ENCODE peak calls at places on chromosomes 1 and 21, in seven cellular contexts. B is SK-N-SH, L is H1, K is K562, Y is HepG2, J is HCT116, W is GM12878. V is an unnamed sample.

GRCh38 chr21:37365657-37366487 is 701 bp upstream of the DYRK1A start:
- DNase-seq in B (no peak), L (peak; percentile 86), K (peak; percentile 81), Y (peak; percentile 63), J (no peak), W (no peak), V (peak; percentile 87)

GRCh38 chr1:224302947-224303346 is 27.0 kb downstream of the NVL start:
- DNase-seq in B (no peak), L (no peak), K (no peak), Y (no peak), J (no peak), W (no peak), V (no peak)

GRCh38 chr1:185681034-185681633 is 53.1 kb upstream of the HMCN1 start:
- DNase-seq in B (peak; percentile 17), L (no peak), K (peak; percentile 66), Y (peak; percentile 50), J (peak; percentile 45), W (peak; percentile 21), V (peak; percentile 71)

GRCh38 chr1:13723810-13724209 is 23.8 kb downstream of the PRDM2 start:
- DNase-seq in B (no peak), L (no peak), K (no peak), Y (no peak), J (no peak), W (no peak), V (no peak)

GRCh38 chr1:108575241-108575850 is 15.4 kb downstream of the EEIG2 start:
- DNase-seq in B (no peak), L (no peak), K (no peak), Y (no peak), J (no peak), W (no peak), V (no peak)

GRCh38 chr1:115332813-115333608 is 5.0 kb downstream of the NGF start:
- DNase-seq in B (no peak), L (no peak), K (no peak), Y (no peak), J (no peak), W (no peak), V (no peak)

GRCh38 chr1:186325239-186325638 is 49.8 kb downstream of the TPR start:
- DNase-seq in B (no peak), L (no peak), K (peak; percentile 31), Y (peak; percentile 4), J (peak; percentile 2), W (no peak), V (peak; percentile 49)

GRCh38 chr1:151668090-151668489 is 48.5 kb downstream of the CELF3 start:
- DNase-seq in B (no peak), L (no peak), K (peak; percentile 65), Y (no peak), J (no peak), W (no peak), V (peak; percentile 27)

GRCh38 chr1:21217812-21218596 is 41.3 kb upstream of the EIF4G3 start:
- DNase-seq in B (peak; percentile 77), L (peak; percentile 96), K (peak; percentile 71), Y (peak; percentile 16), J (no peak), W (no peak), V (peak; percentile 41)

GRCh38 chr1:15051898-15052528 is 101.5 kb upstream of the TMEM51 start:
- DNase-seq in B (no peak), L (no peak), K (no peak), Y (no peak), J (no peak), W (no peak), V (no peak)

GRCh38 chr21:16084776-16085364 is 355.1 kb downstream of the USP25 start:
- DNase-seq in B (no peak), L (no peak), K (no peak), Y (no peak), J (no peak), W (no peak), V (no peak)

GRCh38 chr1:211386931-211387330 is 60.3 kb downstream of the TRAF5 start:
- DNase-seq in B (no peak), L (no peak), K (no peak), Y (no peak), J (no peak), W (no peak), V (no peak)

GRCh38 chr1:222276062-222276461 is 271.8 kb downstream of the HHIPL2 start:
- DNase-seq in B (peak; percentile 16), L (no peak), K (no peak), Y (no peak), J (no peak), W (no peak), V (no peak)

GRCh38 chr1:151158751-151159251 is 2.4 kb downstream of the TNFAIP8L2 start:
- DNase-seq in B (no peak), L (no peak), K (no peak), Y (no peak), J (no peak), W (no peak), V (no peak)

GRCh38 chr1:204123376-204123775 is 28.5 kb downstream of the ETNK2 start:
- DNase-seq in B (peak; percentile 57), L (peak; percentile 85), K (peak; percentile 37), Y (no peak), J (no peak), W (no peak), V (no peak)

GRCh38 chr1:225772323-225772768 is 5.3 kb upstream of the SRP9 start:
- DNase-seq in B (peak; percentile 79), L (peak; percentile 86), K (peak; percentile 90), Y (peak; percentile 86), J (peak; percentile 79), W (no peak), V (peak; percentile 99)

GRCh38 chr1:114756949-114757454 is 782 bp downstream of the CSDE1 start:
- DNase-seq in B (peak; percentile 38), L (no peak), K (peak; percentile 55), Y (peak; percentile 49), J (no peak), W (no peak), V (no peak)

GRCh38 chr1:15201849-15202551 is 45.0 kb upstream of the FHAD1 start:
- DNase-seq in B (no peak), L (no peak), K (no peak), Y (no peak), J (no peak), W (no peak), V (no peak)

GRCh38 chr1:228376651-228377631 is 29.7 kb downstream of the TRIM11 start:
- DNase-seq in B (no peak), L (no peak), K (no peak), Y (no peak), J (no peak), W (no peak), V (no peak)

GRCh38 chr1:59686170-59686569 is 128.6 kb upstream of the HOOK1 start:
- DNase-seq in B (no peak), L (no peak), K (no peak), Y (no peak), J (no peak), W (no peak), V (no peak)

GRCh38 chr1:222844108-222844779 is 29.4 kb downstream of the DISP1 start:
- DNase-seq in B (no peak), L (no peak), K (no peak), Y (no peak), J (no peak), W (no peak), V (no peak)

GRCh38 chr1:100322436-100323211 is 29.7 kb upstream of the CDC14A start:
- DNase-seq in B (no peak), L (no peak), K (no peak), Y (peak; percentile 52), J (no peak), W (no peak), V (no peak)

DNA sequence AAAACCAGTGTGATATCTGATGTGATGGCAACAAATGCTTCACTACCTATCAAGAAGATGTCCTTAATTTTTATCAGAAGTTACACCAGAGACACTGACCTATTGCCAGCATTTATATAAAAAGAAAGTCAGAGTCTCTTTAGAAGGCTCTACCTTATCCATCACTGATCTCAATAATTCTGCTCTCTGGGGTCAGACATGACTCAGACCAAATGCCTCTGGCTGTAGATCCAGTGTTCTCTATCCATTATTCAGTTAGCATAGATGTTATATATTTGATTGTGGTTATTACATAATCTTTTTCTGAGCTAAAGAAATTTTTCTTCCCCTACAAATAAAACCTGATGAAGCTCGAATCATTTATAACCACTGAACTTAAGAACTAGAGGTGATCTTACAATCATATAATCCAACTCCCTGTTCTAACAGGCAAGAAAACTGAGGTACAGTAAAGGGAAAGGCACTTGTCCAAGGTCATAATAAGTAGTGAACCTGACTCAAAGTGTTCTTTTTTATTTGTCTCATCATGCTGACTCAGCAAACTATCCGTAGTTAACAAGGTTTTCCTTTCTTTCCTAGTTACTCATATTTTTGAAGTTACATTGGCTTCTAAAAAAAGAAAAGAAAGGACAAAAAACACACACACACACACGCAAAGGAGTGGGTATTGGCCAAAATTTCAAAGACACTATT is 43.5 kb upstream of the ESRRG start:
- DNase-seq in B (peak; percentile 6), L (no peak), K (no peak), Y (no peak), J (no peak), W (no peak), V (no peak)
- TF ChIP-seq JUND in B (peak; percentile 36), L (no peak), K (no peak), Y (no peak), J (no peak), W (no peak), V (no peak)

GRCh38 chr1:4173731-4174130 is 273.7 kb upstream of the C1orf174 start:
- DNase-seq in B (peak; percentile 42), L (peak; percentile 35), K (no peak), Y (no peak), J (no peak), W (no peak), V (no peak)
- TF ChIP-seq JUND in B (no peak), L (no peak), K (no peak), Y (no peak), J (no peak), W (no peak), V (no peak)

DNA sequence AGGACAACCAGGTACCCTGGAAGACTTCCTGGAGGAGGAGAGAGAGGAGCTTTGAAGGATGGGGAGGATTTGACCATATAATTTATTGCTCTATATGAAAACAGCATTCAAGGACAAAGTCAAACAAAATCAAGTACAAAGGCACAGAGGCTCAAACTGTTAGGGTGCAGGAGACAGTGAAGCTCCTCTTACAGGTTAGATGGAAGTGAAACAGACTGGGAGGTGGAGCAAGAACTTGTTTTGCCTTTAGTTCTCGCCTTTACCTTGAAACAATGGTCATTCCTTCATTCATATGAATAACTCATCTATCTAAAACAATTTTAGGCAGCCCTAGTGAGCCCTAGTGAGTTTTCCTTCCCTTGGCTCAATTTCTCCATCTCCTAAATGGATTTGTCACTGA is 199.6 kb downstream of the HIVEP3 start:
- DNase-seq in B (no peak), L (no peak), K (no peak), Y (no peak), J (no peak), W (no peak), V (no peak)
- TF ChIP-seq JUND in B (no peak), L (no peak), K (no peak), Y (no peak), J (no peak), W (no peak), V (no peak)

GRCh38 chr1:219710529-219711194 is 97.8 kb upstream of the ZC3H11B start:
- DNase-seq in B (no peak), L (no peak), K (peak; percentile 20), Y (no peak), J (peak; percentile 40), W (no peak), V (no peak)
- TF ChIP-seq JUND in B (peak; percentile 77), L (no peak), K (no peak), Y (no peak), J (peak; percentile 32), W (no peak), V (no peak)

V was measured in T47D.